ENCODE peak calls at places on chromosome 20, in eight cellular contexts. E, C, I, L, F, S, K and H are unnamed samples.

GRCh38 chr20:5168582-5169396 is 42.0 kb downstream of the CDS2 start:
- DNase-seq in E (no peak), C (peak; percentile 45), I (peak; percentile 54), L (no peak), F (no peak), S (peak; percentile 42), K (no peak), H (no peak)

GRCh38 chr20:24955045-24955444 is 6.0 kb downstream of the CST7 start:
- DNase-seq in E (no peak), C (no peak), I (no peak), L (no peak), F (no peak), S (no peak), K (peak; percentile 21), H (no peak)

GRCh38 chr20:51597389-51598231 is 55.1 kb upstream of the NFATC2 start:
- DNase-seq in E (no peak), C (no peak), I (no peak), L (no peak), F (no peak), S (no peak), K (no peak), H (no peak)

GRCh38 chr20:64232794-64233193 is 22.8 kb upstream of the PCMTD2 start:
- DNase-seq in E (no peak), C (no peak), I (peak; percentile 30), L (no peak), F (no peak), S (no peak), K (peak; percentile 15), H (no peak)

GRCh38 chr20:31698243-31698802 is 24.3 kb downstream of the BCL2L1 start:
- DNase-seq in E (no peak), C (no peak), I (no peak), L (no peak), F (no peak), S (no peak), K (no peak), H (no peak)

GRCh38 chr20:4101910-4102309 is 86.6 kb upstream of the RNF24 start:
- DNase-seq in E (no peak), C (no peak), I (no peak), L (no peak), F (no peak), S (no peak), K (no peak), H (no peak)

GRCh38 chr20:25489221-25489863 is 81.9 kb downstream of the GINS1 start:
- DNase-seq in E (no peak), C (no peak), I (no peak), L (no peak), F (no peak), S (no peak), K (no peak), H (no peak)

GRCh38 chr20:48697845-48698491 is 129.8 kb downstream of the PREX1 start:
- DNase-seq in E (peak; percentile 81), C (peak; percentile 67), I (peak; percentile 81), L (no peak), F (no peak), S (peak; percentile 79), K (peak; percentile 61), H (peak; percentile 97)

GRCh38 chr20:43983904-43984361 is 69.3 kb downstream of the TOX2 start:
- DNase-seq in E (no peak), C (no peak), I (no peak), L (no peak), F (no peak), S (peak; percentile 40), K (no peak), H (no peak)

GRCh38 chr20:36825374-36826104 is 50.4 kb upstream of the TLDC2 start:
- DNase-seq in E (no peak), C (no peak), I (no peak), L (no peak), F (no peak), S (no peak), K (no peak), H (no peak)

GRCh38 chr20:45254867-45255266 is 503 bp upstream of the SLPI start:
- DNase-seq in E (no peak), C (peak; percentile 91), I (peak; percentile 76), L (no peak), F (no peak), S (peak; percentile 4), K (no peak), H (peak; percentile 84)

GRCh38 chr20:51529758-51530157 is 12.8 kb downstream of the NFATC2 start:
- DNase-seq in E (no peak), C (no peak), I (no peak), L (no peak), F (no peak), S (no peak), K (no peak), H (no peak)

GRCh38 chr20:62338294-62338620 is 28.9 kb downstream of the LAMA5 start:
- DNase-seq in E (no peak), C (no peak), I (no peak), L (no peak), F (no peak), S (no peak), K (no peak), H (no peak)

GRCh38 chr20:63495771-63496403 is 3.0 kb downstream of the EEF1A2 start:
- DNase-seq in E (no peak), C (peak; percentile 35), I (peak; percentile 77), L (peak; percentile 76), F (peak; percentile 36), S (peak; percentile 18), K (peak; percentile 83), H (peak; percentile 82)

GRCh38 chr20:5688431-5688972 is 61.7 kb upstream of the SHLD1 start:
- DNase-seq in E (peak; percentile 22), C (no peak), I (no peak), L (no peak), F (no peak), S (no peak), K (peak; percentile 28), H (peak; percentile 14)

GRCh38 chr20:33663161-33664084 is 1.3 kb downstream of the C20orf144 start:
- DNase-seq in E (no peak), C (peak; percentile 71), I (peak; percentile 91), L (peak; percentile 82), F (peak; percentile 58), S (peak; percentile 72), K (peak; percentile 91), H (peak; percentile 83)

GRCh38 chr20:52290602-52291001 is 99.0 kb upstream of the ZFP64 start:
- DNase-seq in E (no peak), C (no peak), I (no peak), L (no peak), F (no peak), S (no peak), K (no peak), H (no peak)

GRCh38 chr20:46388945-46389344 is 17.5 kb downstream of the ELMO2 start:
- DNase-seq in E (no peak), C (no peak), I (no peak), L (no peak), F (no peak), S (no peak), K (no peak), H (no peak)

GRCh38 chr20:62215020-62215990 is 4.8 kb downstream of the HRH3 start:
- DNase-seq in E (no peak), C (no peak), I (no peak), L (no peak), F (no peak), S (no peak), K (no peak), H (no peak)

GRCh38 chr20:13200767-13201500 is 20.1 kb upstream of the ISM1 start:
- DNase-seq in E (no peak), C (no peak), I (no peak), L (no peak), F (no peak), S (no peak), K (no peak), H (no peak)

GRCh38 chr20:45934046-45934586 is 367 bp upstream of the PCIF1 start:
- DNase-seq in E (peak; percentile 45), C (no peak), I (peak; percentile 68), L (no peak), F (peak; percentile 37), S (peak; percentile 52), K (no peak), H (peak; percentile 68)

GRCh38 chr20:36544134-36545018 is 3.1 kb downstream of the MYL9 start:
- DNase-seq in E (no peak), C (peak; percentile 40), I (peak; percentile 89), L (no peak), F (no peak), S (peak; percentile 81), K (no peak), H (peak; percentile 62)

GRCh38 chr20:41170386-41171105 is 33.2 kb downstream of the PLCG1 start:
- DNase-seq in E (no peak), C (no peak), I (no peak), L (no peak), F (peak; percentile 10), S (no peak), K (no peak), H (no peak)

GRCh38 chr20:59785986-59786753 is 147.3 kb downstream of the SYCP2 start:
- DNase-seq in E (no peak), C (no peak), I (no peak), L (no peak), F (no peak), S (no peak), K (no peak), H (no peak)

GRCh38 chr20:47027042-47027441 is 132.4 kb downstream of the EYA2 start:
- DNase-seq in E (peak; percentile 63), C (no peak), I (peak; percentile 43), L (no peak), F (no peak), S (no peak), K (no peak), H (no peak)

GRCh38 chr20:17961600-17961965 is 7.0 kb downstream of the SNX5 start:
- DNase-seq in E (no peak), C (no peak), I (peak; percentile 71), L (no peak), F (no peak), S (no peak), K (no peak), H (no peak)
- H3K36me3 ChIP-seq in E (no peaks in the 10 kb centered on the region), C (peaks cover 12% of the 10 kb centered on the region), I (no peaks in the 10 kb centered on the region), L (no peaks in the 10 kb centered on the region), F (no peaks in the 10 kb centered on the region), S (no peaks in the 10 kb centered on the region), K (no peaks in the 10 kb centered on the region), H (no peaks in the 10 kb centered on the region)

GRCh38 chr20:57408131-57408530 is 16.9 kb downstream of the RBM38 start:
- DNase-seq in E (no peak), C (no peak), I (no peak), L (no peak), F (no peak), S (no peak), K (no peak), H (no peak)
- H3K4me1 ChIP-seq in E (no peaks in the 10 kb centered on the region), C (no peaks in the 10 kb centered on the region), I (no peaks in the 10 kb centered on the region), L (peaks cover 38% of the 10 kb centered on the region), F (no peaks in the 10 kb centered on the region), S (no peaks in the 10 kb centered on the region), K (no peaks in the 10 kb centered on the region), H (peaks cover 70% of the 10 kb centered on the region)

DNA sequence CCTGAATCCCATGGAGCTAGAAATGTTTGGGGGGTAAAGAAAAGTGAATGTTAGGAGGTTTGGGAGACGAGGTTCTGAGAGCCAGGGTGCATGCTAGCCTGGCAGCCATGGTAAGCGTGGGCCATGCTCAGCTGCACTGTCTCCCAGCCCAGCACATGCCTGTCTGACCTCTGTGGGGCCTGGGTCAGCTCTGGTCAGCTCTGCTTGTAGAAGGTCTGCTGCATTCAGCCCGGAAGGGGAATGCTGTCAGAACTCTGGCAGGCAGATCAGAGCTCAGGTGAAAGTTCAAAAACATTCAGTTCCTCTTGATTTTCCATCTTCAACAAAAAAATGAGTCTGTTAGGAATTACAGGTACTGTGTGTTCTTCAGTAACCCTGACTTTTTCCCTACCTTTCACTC is 5.8 kb upstream of the GNRH2 start:
- DNase-seq in E (no peak), C (no peak), I (no peak), L (no peak), F (no peak), S (no peak), K (no peak), H (no peak)
- H3K36me3 ChIP-seq in E (peaks cover 6% of the 10 kb centered on the region), C (peaks cover 14% of the 10 kb centered on the region), I (peaks cover 7% of the 10 kb centered on the region), L (peaks cover 45% of the 10 kb centered on the region), F (no peaks in the 10 kb centered on the region), S (peaks cover 23% of the 10 kb centered on the region), K (peaks cover 12% of the 10 kb centered on the region), H (peaks cover 38% of the 10 kb centered on the region)

GRCh38 chr20:53734006-53734688 is 140.5 kb upstream of the ZNF217 start:
- DNase-seq in E (no peak), C (no peak), I (peak; percentile 19), L (no peak), F (no peak), S (peak; percentile 27), K (no peak), H (no peak)
- H3K4me1 ChIP-seq in E (no peaks in the 10 kb centered on the region), C (peaks cover 29% of the 10 kb centered on the region), I (peaks cover 54% of the 10 kb centered on the region), L (peaks cover 19% of the 10 kb centered on the region), F (peaks cover 34% of the 10 kb centered on the region), S (peaks cover 16% of the 10 kb centered on the region), K (peaks cover 12% of the 10 kb centered on the region), H (peaks cover 45% of the 10 kb centered on the region)